ENCODE peak calls at places on chromosomes 13 and 19, in four cellular contexts. S is stomach, V is thoracic aorta, A is small intestine. K is an unnamed sample.

GRCh38 chr13:23767806-23768205 is 121.4 kb downstream of the MIPEP start:
- DNase-seq in S (no peak), V (no peak), A (no peak), K (no peak)

GRCh38 chr19:46546194-46546896 is 50.7 kb upstream of the PNMA8B start:
- DNase-seq in S (peak; percentile 60), A (peak; percentile 82), V (no peak), K (peak; percentile 62)

GRCh38 chr13:94968757-94969086 is 256.4 kb upstream of the SOX21 start:
- DNase-seq in A (peak; percentile 4), V (no peak), S (no peak), K (no peak)

GRCh38 chr19:58346961-58347929 is 6.0 kb downstream of the A1BG start:
- DNase-seq in V (no peak), S (peak; percentile 54), A (peak; percentile 20), K (peak; percentile 37)

GRCh38 chr13:70568571-70568970 is 460.3 kb upstream of the KLHL1 start:
- DNase-seq in S (no peak), A (peak; percentile 42), V (no peak), K (peak; percentile 21)

GRCh38 chr13:59345316-59345715 is 818.4 kb downstream of the DIAPH3 start:
- DNase-seq in A (no peak), V (no peak), S (no peak), K (no peak)

GRCh38 chr19:3115916-3116602 is 19.8 kb upstream of the GNA15 start:
- DNase-seq in S (no peak), A (no peak), V (no peak), K (no peak)

GRCh38 chr19:51440846-51441409 is 17.3 kb downstream of the SIGLEC8 start:
- DNase-seq in V (no peak), S (no peak), A (no peak), K (no peak)

GRCh38 chr19:4807188-4807587 is 15.7 kb downstream of the FEM1A start:
- DNase-seq in A (no peak), S (no peak), V (no peak), K (no peak)

GRCh38 chr19:36215276-36216171 is 618 bp downstream of the ZNF146 start:
- DNase-seq in A (no peak), V (no peak), S (no peak), K (no peak)

GRCh38 chr13:46008631-46009030 is 43.9 kb downstream of the ZC3H13 start:
- DNase-seq in V (no peak), S (no peak), A (no peak), K (no peak)

GRCh38 chr19:5952193-5953033 is 25.5 kb downstream of the RANBP3 start:
- DNase-seq in V (no peak), A (no peak), S (no peak), K (no peak)

GRCh38 chr19:13968999-13969398 is 16.7 kb downstream of the DCAF15 start:
- DNase-seq in A (no peak), S (no peak), V (no peak), K (no peak)

GRCh38 chr13:23903906-23904280 is 6.6 kb upstream of the C1QTNF9B start:
- DNase-seq in S (no peak), A (no peak), V (no peak), K (no peak)

GRCh38 chr13:39688278-39688677 is 32.8 kb downstream of the COG6 start:
- DNase-seq in A (no peak), S (no peak), V (no peak), K (no peak)

DNA sequence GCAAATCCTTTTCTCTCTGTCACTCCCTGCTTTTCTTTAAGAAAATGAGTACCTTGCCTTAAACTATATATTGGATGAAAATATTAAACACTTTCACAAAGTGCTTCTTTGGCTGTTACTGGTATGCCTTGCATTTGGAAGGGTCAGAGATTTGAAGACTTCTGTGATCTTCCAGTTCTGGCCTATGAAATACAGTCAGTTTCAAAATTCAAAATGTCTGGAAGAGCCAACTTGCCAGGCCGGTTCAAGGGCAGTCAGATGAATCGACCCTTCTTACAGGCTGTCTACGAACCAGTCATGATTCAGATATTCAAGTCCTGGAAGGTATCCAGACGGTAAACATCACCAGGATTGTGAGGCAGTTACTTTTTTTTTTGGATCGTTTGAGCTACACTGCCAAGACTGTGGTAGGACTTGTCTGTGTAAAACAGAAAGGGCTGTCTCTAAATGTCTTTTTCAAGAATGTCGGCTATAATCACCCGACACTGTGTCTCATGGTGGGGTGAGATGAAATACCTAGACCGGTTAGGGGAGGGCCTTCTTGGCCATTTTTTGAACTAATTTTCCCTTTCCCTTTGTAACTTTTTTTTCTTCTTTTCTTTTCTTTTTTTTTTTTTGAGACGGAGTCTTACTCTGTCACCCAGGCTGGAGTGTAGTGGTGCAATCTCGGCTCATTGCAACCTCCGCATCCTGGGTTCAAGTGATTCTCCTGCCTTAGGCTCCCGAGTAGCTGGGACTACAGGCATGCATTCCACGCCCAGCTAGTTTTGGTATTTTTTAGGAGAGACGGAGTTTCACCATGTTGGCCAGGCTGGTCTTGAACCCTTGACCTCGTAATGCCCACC is 11.2 kb downstream of the ACTN4 start:
- DNase-seq in A (peak; percentile 91), S (peak; percentile 63), V (no peak), K (peak; percentile 70)
- H3K4me1 ChIP-seq in A (peaks cover 47% of the 10 kb centered on the region), S (peaks cover 100% of the 10 kb centered on the region), V (peaks cover 82% of the 10 kb centered on the region), K (peaks cover 59% of the 10 kb centered on the region)

GRCh38 chr19:12913011-12913561 is 6.0 kb downstream of the SYCE2 start:
- DNase-seq in V (no peak), A (peak; percentile 26), S (peak; percentile 77), K (peak; percentile 40)

GRCh38 chr19:12918253-12918652 is 840 bp downstream of the SYCE2 start:
- DNase-seq in S (no peak), A (no peak), V (no peak), K (no peak)

GRCh38 chr19:12913871-12914690 is 5.0 kb downstream of the SYCE2 start:
- DNase-seq in A (peak; percentile 33), S (no peak), V (no peak), K (no peak)
- H3K4me1 ChIP-seq in A (no peaks in the 10 kb centered on the region), S (peaks cover 33% of the 10 kb centered on the region), V (peaks cover 3% of the 10 kb centered on the region), K (no peaks in the 10 kb centered on the region)

GRCh38 chr19:11378319-11379189 is 4.1 kb downstream of the SWSAP1 start:
- DNase-seq in A (peak; percentile 15), V (no peak), S (peak; percentile 62), K (peak; percentile 55)
- H3K4me1 ChIP-seq in A (peaks cover 8% of the 10 kb centered on the region), V (peaks cover 20% of the 10 kb centered on the region), S (peaks cover 78% of the 10 kb centered on the region), K (peaks cover 15% of the 10 kb centered on the region)

GRCh38 chr19:24072720-24073119 is 14.3 kb upstream of the ZNF254 start:
- DNase-seq in A (no peak), S (no peak), V (no peak), K (no peak)

GRCh38 chr19:24071078-24071477 is 15.9 kb upstream of the ZNF254 start:
- DNase-seq in V (no peak), A (no peak), S (no peak), K (no peak)

GRCh38 chr19:24078688-24079087 is 8.3 kb upstream of the ZNF254 start:
- DNase-seq in V (no peak), A (no peak), S (no peak), K (no peak)

GRCh38 chr19:24073807-24074206 is 13.2 kb upstream of the ZNF254 start:
- DNase-seq in V (no peak), A (no peak), S (peak; percentile 31), K (no peak)

GRCh38 chr19:24074720-24075119 is 12.3 kb upstream of the ZNF254 start:
- DNase-seq in S (no peak), V (no peak), A (no peak), K (no peak)
- H3K4me1 ChIP-seq in S (no peaks in the 10 kb centered on the region), V (no peaks in the 10 kb centered on the region), A (no peaks in the 10 kb centered on the region), K (no peaks in the 10 kb centered on the region)

DNA sequence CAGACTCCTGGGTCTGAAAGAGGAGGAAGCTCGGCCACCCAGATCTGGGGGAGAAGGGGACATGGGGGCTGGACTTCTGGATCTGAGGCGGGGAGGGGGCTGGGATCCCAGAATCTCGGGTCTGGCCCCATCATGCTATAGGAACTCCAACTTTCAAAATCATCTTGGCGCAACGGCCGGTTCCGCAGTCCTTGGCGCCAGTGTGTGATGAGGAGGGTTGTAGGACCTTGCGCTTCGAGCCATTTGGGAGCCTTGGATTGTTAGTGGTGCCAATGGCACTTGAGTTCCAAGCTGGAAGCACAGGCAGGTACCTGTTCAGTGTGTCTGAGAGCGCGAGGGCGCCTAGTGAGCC is 324 bp downstream of the RUVBL2 start:
- DNase-seq in S (no peak), A (no peak), V (no peak), K (no peak)
- H3K4me1 ChIP-seq in S (peaks cover 47% of the 10 kb centered on the region), A (peaks cover 7% of the 10 kb centered on the region), V (peaks cover 20% of the 10 kb centered on the region), K (peaks cover 9% of the 10 kb centered on the region)